ENCODE peak calls at places on chromosomes 5 and 9, in nine cellular contexts. C is erythroblast; K is astrocyte; D is Calu3; V is pancreas; S is stimulated activated CD4-positive, alpha-beta T cell treated with anti-CD3 and anti-CD28 coated beads, Interleukin-2, amount 100 ng/mL, for 48 hours; Y is aorta; P is H7; H is HS-5. N is an unnamed sample.

GRCh38 chr9:20340161-20340861 is 282.0 kb downstream of the MLLT3 start:
- DNase-seq in C (no peak), K (peak; percentile 39), D (no peak), V (no peak), S (no peak), Y (no peak), P (peak; percentile 22), H (no peak), N (peak; percentile 5)

GRCh38 chr5:170477906-170478305 is 25.9 kb upstream of the KCNIP1 start:
- DNase-seq in C (no peak), K (no peak), D (no peak), V (no peak), S (no peak), Y (no peak), P (peak; percentile 2), H (no peak), N (no peak)

GRCh38 chr9:109923371-109923770 is 143.4 kb downstream of the PALM2AKAP2 start:
- DNase-seq in C (no peak), K (no peak), D (no peak), V (no peak), S (no peak), Y (no peak), P (peak; percentile 9), H (no peak), N (no peak)

GRCh38 chr5:80128129-80128528 is 93.0 kb downstream of the THBS4 start:
- DNase-seq in C (no peak), K (peak; percentile 26), D (no peak), V (no peak), S (no peak), Y (no peak), P (no peak), H (no peak), N (no peak)

GRCh38 chr9:113566712-113567071 is 103.2 kb downstream of the RGS3 start:
- DNase-seq in C (no peak), K (no peak), D (no peak), V (no peak), S (no peak), Y (peak; percentile 89), P (no peak), H (no peak), N (no peak)

GRCh38 chr9:125889122-125889523 is 141.9 kb downstream of the PBX3 start:
- DNase-seq in C (peak; percentile 40), K (peak; percentile 47), D (no peak), V (no peak), S (no peak), Y (peak; percentile 78), P (peak; percentile 10), H (no peak), N (peak; percentile 55)

GRCh38 chr5:157109744-157110143 is 900 bp upstream of the HAVCR2 start:
- DNase-seq in C (no peak), K (no peak), D (no peak), V (no peak), S (no peak), Y (no peak), P (no peak), H (no peak), N (peak; percentile 21)

GRCh38 chr5:108379722-108380530 is 2.0 kb downstream of the FBXL17 start:
- DNase-seq in C (peak; percentile 38), K (peak; percentile 49), D (no peak), V (no peak), S (no peak), Y (no peak), P (no peak), H (no peak), N (peak; percentile 24)

GRCh38 chr9:89743216-89743575 is 138.4 kb downstream of the GADD45G start:
- DNase-seq in C (no peak), K (no peak), D (no peak), V (no peak), S (no peak), Y (no peak), P (no peak), H (no peak), N (no peak)

GRCh38 chr9:34664281-34665108 is 2.0 kb upstream of the CCL27 start:
- DNase-seq in C (peak; percentile 84), K (peak; percentile 28), D (peak; percentile 71), V (peak; percentile 84), S (peak; percentile 46), Y (peak; percentile 93), P (peak; percentile 90), H (no peak), N (peak; percentile 75)

GRCh38 chr5:17431272-17432050 is 66.6 kb upstream of the TAF11L2 start:
- DNase-seq in C (no peak), K (no peak), D (no peak), V (no peak), S (no peak), Y (no peak), P (no peak), H (no peak), N (no peak)

GRCh38 chr5:154193636-154194035 is 3.1 kb downstream of the GALNT10 start:
- DNase-seq in C (no peak), K (no peak), D (no peak), V (no peak), S (no peak), Y (no peak), P (no peak), H (no peak), N (no peak)

GRCh38 chr9:84317563-84317962 is 23.0 kb downstream of the SLC28A3 start:
- DNase-seq in C (no peak), K (no peak), D (no peak), V (no peak), S (no peak), Y (no peak), P (no peak), H (no peak), N (no peak)

GRCh38 chr5:170182461-170182860 is 50.3 kb upstream of the C5orf58 start:
- DNase-seq in C (no peak), K (no peak), D (no peak), V (no peak), S (no peak), Y (no peak), P (no peak), H (no peak), N (no peak)

GRCh38 chr5:93589812-93590215 is 6.8 kb downstream of the NR2F1 start:
- DNase-seq in C (no peak), K (no peak), D (no peak), V (no peak), S (no peak), Y (no peak), P (peak; percentile 35), H (no peak), N (no peak)

GRCh38 chr9:129648092-129648763 is 6.3 kb upstream of the ASB6 start:
- DNase-seq in C (no peak), K (no peak), D (no peak), V (no peak), S (no peak), Y (peak; percentile 91), P (peak; percentile 61), H (no peak), N (no peak)

GRCh38 chr5:44660251-44660650 is 148.5 kb upstream of the MRPS30 start:
- DNase-seq in C (no peak), K (no peak), D (no peak), V (no peak), S (no peak), Y (no peak), P (no peak), H (no peak), N (no peak)

GRCh38 chr9:125332527-125332926 is 70.9 kb downstream of the GAPVD1 start:
- DNase-seq in C (no peak), K (no peak), D (no peak), V (no peak), S (peak; percentile 11), Y (no peak), P (no peak), H (no peak), N (peak; percentile 16)

GRCh38 chr9:3268260-3268659 is 257.5 kb downstream of the RFX3 start:
- DNase-seq in C (no peak), K (no peak), D (no peak), V (no peak), S (no peak), Y (no peak), P (no peak), H (no peak), N (no peak)

N was measured in KBM-7.